ENCODE peak calls at places on chromosomes 6 and 20, in five cellular contexts. One of them, this sample, is unnamed.

GRCh38 chr6:9397981-9398559 is 962.7 kb upstream of the SLC35B3 start:
- DNase-seq in NCI-H1092 treated with DMSO at 0.1 percent for 48 hours: peak
- DNase-seq in brain pericyte: no peak
- DNase-seq in heart right ventricle: peak
- DNase-seq in HuH-7: peak
- DNase-seq in this sample: no peak

GRCh38 chr6:15993716-15994228 is 135.1 kb upstream of the MYLIP start:
- DNase-seq in NCI-H1092 treated with DMSO at 0.1 percent for 48 hours: no peak
- DNase-seq in brain pericyte: no peak
- DNase-seq in heart right ventricle: no peak
- DNase-seq in HuH-7: no peak
- DNase-seq in this sample: no peak

GRCh38 chr20:31830406-31830981 is 11.3 kb downstream of the MYLK2 start:
- DNase-seq in NCI-H1092 treated with DMSO at 0.1 percent for 48 hours: no peak
- DNase-seq in brain pericyte: no peak
- DNase-seq in heart right ventricle: no peak
- DNase-seq in HuH-7: no peak
- DNase-seq in this sample: no peak

GRCh38 chr6:143195349-143195845 is 134.7 kb downstream of the AIG1 start:
- DNase-seq in NCI-H1092 treated with DMSO at 0.1 percent for 48 hours: no peak
- DNase-seq in brain pericyte: no peak
- DNase-seq in heart right ventricle: peak
- DNase-seq in HuH-7: no peak
- DNase-seq in this sample: no peak

GRCh38 chr20:58112017-58112781 is 116.3 kb downstream of the ANKRD60 start:
- DNase-seq in NCI-H1092 treated with DMSO at 0.1 percent for 48 hours: no peak
- DNase-seq in brain pericyte: no peak
- DNase-seq in heart right ventricle: no peak
- DNase-seq in HuH-7: no peak
- DNase-seq in this sample: no peak

GRCh38 chr6:45377041-45377554 is 636 bp downstream of the SUPT3H start:
- DNase-seq in NCI-H1092 treated with DMSO at 0.1 percent for 48 hours: no peak
- DNase-seq in brain pericyte: no peak
- DNase-seq in heart right ventricle: no peak
- DNase-seq in HuH-7: no peak
- DNase-seq in this sample: no peak

GRCh38 chr20:59693587-59693986 is 89.2 kb downstream of the PHACTR3 start:
- DNase-seq in NCI-H1092 treated with DMSO at 0.1 percent for 48 hours: no peak
- DNase-seq in brain pericyte: no peak
- DNase-seq in heart right ventricle: no peak
- DNase-seq in HuH-7: no peak
- DNase-seq in this sample: no peak

GRCh38 chr20:55390791-55391190 is 614.5 kb downstream of the CBLN4 start:
- DNase-seq in NCI-H1092 treated with DMSO at 0.1 percent for 48 hours: no peak
- DNase-seq in brain pericyte: no peak
- DNase-seq in heart right ventricle: no peak
- DNase-seq in HuH-7: no peak
- DNase-seq in this sample: no peak

GRCh38 chr6:156269751-156270369 is 507.3 kb upstream of the ARID1B start:
- DNase-seq in NCI-H1092 treated with DMSO at 0.1 percent for 48 hours: no peak
- DNase-seq in brain pericyte: no peak
- DNase-seq in heart right ventricle: no peak
- DNase-seq in HuH-7: no peak
- DNase-seq in this sample: no peak

GRCh38 chr6:125314019-125314581 is 12.3 kb upstream of the HDDC2 start:
- DNase-seq in NCI-H1092 treated with DMSO at 0.1 percent for 48 hours: peak
- DNase-seq in brain pericyte: peak
- DNase-seq in heart right ventricle: peak
- DNase-seq in HuH-7: peak
- DNase-seq in this sample: peak

GRCh38 chr20:46316984-46317684 is 8.8 kb upstream of the CDH22 start:
- DNase-seq in NCI-H1092 treated with DMSO at 0.1 percent for 48 hours: peak
- DNase-seq in brain pericyte: no peak
- DNase-seq in heart right ventricle: no peak
- DNase-seq in HuH-7: no peak
- DNase-seq in this sample: no peak